ENCODE peak calls at places on chromosome 21, in nine cellular contexts. One of them, this sample, is unnamed.

GRCh38 chr21:32094792-32095191 is 184.1 kb downstream of the MIS18A start:
- DNase-seq in right cardiac atrium: no peak
- DNase-seq in mesenchymal stem cell: peak; percentile 14
- DNase-seq in sigmoid colon: no peak
- DNase-seq in spleen: no peak
- DNase-seq in IMR-90: peak; percentile 46
- DNase-seq in heart left ventricle: no peak
- DNase-seq in psoas muscle: no peak
- DNase-seq in CD4-positive, CD25-positive, alpha-beta regulatory T cell: no peak
- DNase-seq in this sample: no peak

GRCh38 chr21:43343095-43343991 is 83.6 kb downstream of the SIK1 start:
- DNase-seq in CD4-positive, CD25-positive, alpha-beta regulatory T cell: no peak
- DNase-seq in right cardiac atrium: no peak
- DNase-seq in mesenchymal stem cell: no peak
- DNase-seq in IMR-90: no peak
- DNase-seq in psoas muscle: no peak
- DNase-seq in heart left ventricle: no peak
- DNase-seq in spleen: no peak
- DNase-seq in sigmoid colon: no peak
- DNase-seq in this sample: peak; percentile 94

GRCh38 chr21:31530918-31531705 is 128.4 kb upstream of the SOD1 start:
- DNase-seq in psoas muscle: no peak
- DNase-seq in right cardiac atrium: no peak
- DNase-seq in sigmoid colon: no peak
- DNase-seq in heart left ventricle: no peak
- DNase-seq in spleen: no peak
- DNase-seq in CD4-positive, CD25-positive, alpha-beta regulatory T cell: no peak
- DNase-seq in IMR-90: no peak
- DNase-seq in mesenchymal stem cell: no peak
- DNase-seq in this sample: no peak

GRCh38 chr21:44304041-44304738 is 4.3 kb downstream of the PFKL start:
- DNase-seq in mesenchymal stem cell: no peak
- DNase-seq in sigmoid colon: no peak
- DNase-seq in heart left ventricle: no peak
- DNase-seq in right cardiac atrium: no peak
- DNase-seq in IMR-90: no peak
- DNase-seq in psoas muscle: no peak
- DNase-seq in spleen: no peak
- DNase-seq in CD4-positive, CD25-positive, alpha-beta regulatory T cell: no peak
- DNase-seq in this sample: no peak

GRCh38 chr21:14763695-14764064 is 217.6 kb upstream of the SAMSN1 start:
- DNase-seq in right cardiac atrium: no peak
- DNase-seq in IMR-90: no peak
- DNase-seq in mesenchymal stem cell: no peak
- DNase-seq in CD4-positive, CD25-positive, alpha-beta regulatory T cell: no peak
- DNase-seq in psoas muscle: no peak
- DNase-seq in spleen: peak; percentile 32
- DNase-seq in sigmoid colon: no peak
- DNase-seq in heart left ventricle: no peak
- DNase-seq in this sample: no peak

GRCh38 chr21:41148798-41149197 is 19.2 kb upstream of the BACE2 start:
- DNase-seq in mesenchymal stem cell: no peak
- DNase-seq in CD4-positive, CD25-positive, alpha-beta regulatory T cell: no peak
- DNase-seq in psoas muscle: no peak
- DNase-seq in sigmoid colon: no peak
- DNase-seq in right cardiac atrium: no peak
- DNase-seq in IMR-90: no peak
- DNase-seq in heart left ventricle: no peak
- DNase-seq in spleen: no peak
- DNase-seq in this sample: no peak

GRCh38 chr21:29656504-29657227 is 283.1 kb downstream of the GRIK1 start:
- DNase-seq in right cardiac atrium: no peak
- DNase-seq in CD4-positive, CD25-positive, alpha-beta regulatory T cell: no peak
- DNase-seq in psoas muscle: no peak
- DNase-seq in heart left ventricle: no peak
- DNase-seq in IMR-90: peak; percentile 85
- DNase-seq in spleen: no peak
- DNase-seq in sigmoid colon: no peak
- DNase-seq in mesenchymal stem cell: peak; percentile 83
- DNase-seq in this sample: no peak

GRCh38 chr21:31667639-31668038 is 8.1 kb downstream of the SOD1 start:
- DNase-seq in mesenchymal stem cell: peak; percentile 20
- DNase-seq in CD4-positive, CD25-positive, alpha-beta regulatory T cell: no peak
- DNase-seq in IMR-90: no peak
- DNase-seq in sigmoid colon: no peak
- DNase-seq in right cardiac atrium: no peak
- DNase-seq in psoas muscle: no peak
- DNase-seq in heart left ventricle: no peak
- DNase-seq in spleen: no peak
- DNase-seq in this sample: no peak

GRCh38 chr21:42627527-42628289 is 25.7 kb upstream of the PDE9A start:
- DNase-seq in IMR-90: no peak
- DNase-seq in mesenchymal stem cell: no peak
- DNase-seq in sigmoid colon: peak; percentile 52
- DNase-seq in CD4-positive, CD25-positive, alpha-beta regulatory T cell: no peak
- DNase-seq in heart left ventricle: peak; percentile 53
- DNase-seq in spleen: peak; percentile 33
- DNase-seq in psoas muscle: no peak
- DNase-seq in right cardiac atrium: peak; percentile 88
- DNase-seq in this sample: no peak

GRCh38 chr21:32200029-32200428 is 78.8 kb downstream of the MIS18A start:
- DNase-seq in IMR-90: no peak
- DNase-seq in sigmoid colon: no peak
- DNase-seq in right cardiac atrium: no peak
- DNase-seq in CD4-positive, CD25-positive, alpha-beta regulatory T cell: no peak
- DNase-seq in mesenchymal stem cell: no peak
- DNase-seq in psoas muscle: no peak
- DNase-seq in spleen: no peak
- DNase-seq in heart left ventricle: no peak
- DNase-seq in this sample: no peak

GRCh38 chr21:34691396-34692032 is 22.7 kb downstream of the CLIC6 start:
- DNase-seq in right cardiac atrium: no peak
- DNase-seq in psoas muscle: no peak
- DNase-seq in heart left ventricle: no peak
- DNase-seq in CD4-positive, CD25-positive, alpha-beta regulatory T cell: no peak
- DNase-seq in IMR-90: no peak
- DNase-seq in mesenchymal stem cell: no peak
- DNase-seq in sigmoid colon: no peak
- DNase-seq in spleen: no peak
- DNase-seq in this sample: no peak

GRCh38 chr21:44454058-44454457 is 1.3 kb upstream of the LRRC3 start:
- DNase-seq in mesenchymal stem cell: no peak
- DNase-seq in heart left ventricle: no peak
- DNase-seq in psoas muscle: no peak
- DNase-seq in CD4-positive, CD25-positive, alpha-beta regulatory T cell: no peak
- DNase-seq in sigmoid colon: no peak
- DNase-seq in IMR-90: no peak
- DNase-seq in right cardiac atrium: no peak
- DNase-seq in spleen: no peak
- DNase-seq in this sample: no peak

GRCh38 chr21:42040411-42041180 is 30.4 kb upstream of the ZBTB21 start:
- DNase-seq in CD4-positive, CD25-positive, alpha-beta regulatory T cell: no peak
- DNase-seq in IMR-90: peak; percentile 100
- DNase-seq in sigmoid colon: peak; percentile 74
- DNase-seq in spleen: peak; percentile 39
- DNase-seq in psoas muscle: no peak
- DNase-seq in mesenchymal stem cell: peak; percentile 100
- DNase-seq in heart left ventricle: peak; percentile 46
- DNase-seq in right cardiac atrium: no peak
- DNase-seq in this sample: peak; percentile 24

DNA sequence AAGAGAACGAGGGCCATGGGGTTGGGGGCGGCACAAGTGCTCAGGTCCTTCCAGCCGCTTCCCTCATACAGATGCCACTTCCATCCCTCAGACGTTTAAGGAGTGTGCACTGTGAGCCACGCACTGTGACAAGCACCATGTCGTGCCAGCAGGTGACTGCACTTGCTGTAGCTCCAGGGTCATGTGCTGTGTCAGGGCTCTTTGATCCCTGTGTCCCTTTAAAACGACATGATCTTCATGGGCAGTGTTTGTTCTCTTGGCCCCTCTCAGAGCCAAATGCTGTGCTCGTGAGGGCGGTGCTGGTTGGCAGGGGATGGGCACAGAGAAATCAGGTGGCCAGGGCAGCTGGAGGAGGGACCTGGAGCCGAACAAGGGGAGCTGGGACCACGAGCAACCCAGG is 19.9 kb downstream of the IL10RB start:
- DNase-seq in heart left ventricle: no peak
- DNase-seq in right cardiac atrium: no peak
- DNase-seq in IMR-90: no peak
- DNase-seq in spleen: no peak
- DNase-seq in sigmoid colon: no peak
- DNase-seq in CD4-positive, CD25-positive, alpha-beta regulatory T cell: no peak
- DNase-seq in psoas muscle: no peak
- DNase-seq in mesenchymal stem cell: no peak
- DNase-seq in this sample: no peak
- H3K4me3 ChIP-seq in heart left ventricle: no peak overlapping the region
- H3K4me3 ChIP-seq in right cardiac atrium: no peak overlapping the region
- H3K4me3 ChIP-seq in IMR-90: no peak overlapping the region
- H3K4me3 ChIP-seq in spleen: no peak overlapping the region
- H3K4me3 ChIP-seq in sigmoid colon: no peak overlapping the region
- H3K4me3 ChIP-seq in CD4-positive, CD25-positive, alpha-beta regulatory T cell: no peak overlapping the region
- H3K4me3 ChIP-seq in psoas muscle: no peak overlapping the region
- H3K4me3 ChIP-seq in mesenchymal stem cell: no peak overlapping the region
- H3K4me3 ChIP-seq in this sample: no peak overlapping the region

DNA sequence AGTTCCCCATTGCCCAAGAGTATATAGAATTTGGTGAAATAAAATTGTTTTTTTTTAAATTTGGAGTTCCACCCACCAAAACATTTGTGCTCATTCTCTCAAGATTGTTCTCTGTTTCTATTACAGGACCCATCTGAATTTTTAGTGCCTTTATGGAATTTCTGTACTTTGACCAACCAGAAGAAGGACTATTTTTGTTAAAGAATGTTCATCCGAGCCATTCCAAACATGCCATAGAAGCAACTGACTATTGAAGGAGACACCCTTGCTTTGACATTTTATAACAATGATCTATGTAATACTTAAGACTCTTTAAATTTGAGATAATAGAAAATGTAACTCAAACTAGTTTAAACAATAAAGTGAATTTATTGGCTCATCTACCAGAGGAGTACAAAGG is 655.7 kb upstream of the ADAMTS5 start:
- DNase-seq in CD4-positive, CD25-positive, alpha-beta regulatory T cell: no peak
- DNase-seq in IMR-90: no peak
- DNase-seq in heart left ventricle: no peak
- DNase-seq in sigmoid colon: no peak
- DNase-seq in spleen: no peak
- DNase-seq in psoas muscle: no peak
- DNase-seq in mesenchymal stem cell: no peak
- DNase-seq in right cardiac atrium: no peak
- DNase-seq in this sample: no peak
- H3K9me3 ChIP-seq in CD4-positive, CD25-positive, alpha-beta regulatory T cell: no peaks in the 10 kb centered on the region
- H3K9me3 ChIP-seq in IMR-90: no peaks in the 10 kb centered on the region
- H3K9me3 ChIP-seq in heart left ventricle: no peaks in the 10 kb centered on the region
- H3K9me3 ChIP-seq in sigmoid colon: no peaks in the 10 kb centered on the region
- H3K9me3 ChIP-seq in spleen: peaks cover 4% of the 10 kb centered on the region
- H3K9me3 ChIP-seq in psoas muscle: no peaks in the 10 kb centered on the region
- H3K9me3 ChIP-seq in mesenchymal stem cell: no peaks in the 10 kb centered on the region
- H3K9me3 ChIP-seq in right cardiac atrium: no peaks in the 10 kb centered on the region
- H3K9me3 ChIP-seq in this sample: no peaks in the 10 kb centered on the region

GRCh38 chr21:36747114-36747814 is 48.3 kb downstream of the SIM2 start:
- DNase-seq in heart left ventricle: no peak
- DNase-seq in right cardiac atrium: no peak
- DNase-seq in CD4-positive, CD25-positive, alpha-beta regulatory T cell: no peak
- DNase-seq in IMR-90: no peak
- DNase-seq in sigmoid colon: no peak
- DNase-seq in mesenchymal stem cell: no peak
- DNase-seq in spleen: peak; percentile 29
- DNase-seq in psoas muscle: no peak
- DNase-seq in this sample: no peak
- H3K4me3 ChIP-seq in heart left ventricle: peak overlapping the region; percentile 24
- H3K4me3 ChIP-seq in right cardiac atrium: peak overlapping the region; percentile 76
- H3K4me3 ChIP-seq in CD4-positive, CD25-positive, alpha-beta regulatory T cell: no peak overlapping the region
- H3K4me3 ChIP-seq in IMR-90: peak overlapping the region; percentile 55
- H3K4me3 ChIP-seq in sigmoid colon: peak overlapping the region; percentile 47
- H3K4me3 ChIP-seq in mesenchymal stem cell: no peak overlapping the region
- H3K4me3 ChIP-seq in spleen: peak overlapping the region; percentile 23
- H3K4me3 ChIP-seq in psoas muscle: peak overlapping the region; percentile 61
- H3K4me3 ChIP-seq in this sample: peak overlapping the region; percentile 41

GRCh38 chr21:39843483-39843882 is 23.8 kb upstream of the PCP4 start:
- DNase-seq in psoas muscle: no peak
- DNase-seq in spleen: no peak
- DNase-seq in mesenchymal stem cell: no peak
- DNase-seq in right cardiac atrium: no peak
- DNase-seq in IMR-90: no peak
- DNase-seq in sigmoid colon: no peak
- DNase-seq in heart left ventricle: no peak
- DNase-seq in CD4-positive, CD25-positive, alpha-beta regulatory T cell: no peak
- DNase-seq in this sample: no peak

GRCh38 chr21:39837861-39838359 is 29.3 kb upstream of the PCP4 start:
- DNase-seq in mesenchymal stem cell: no peak
- DNase-seq in heart left ventricle: no peak
- DNase-seq in IMR-90: no peak
- DNase-seq in sigmoid colon: no peak
- DNase-seq in CD4-positive, CD25-positive, alpha-beta regulatory T cell: no peak
- DNase-seq in spleen: no peak
- DNase-seq in psoas muscle: no peak
- DNase-seq in right cardiac atrium: no peak
- DNase-seq in this sample: no peak

GRCh38 chr21:39843916-39844315 is 23.3 kb upstream of the PCP4 start:
- DNase-seq in CD4-positive, CD25-positive, alpha-beta regulatory T cell: no peak
- DNase-seq in heart left ventricle: no peak
- DNase-seq in IMR-90: no peak
- DNase-seq in mesenchymal stem cell: no peak
- DNase-seq in spleen: no peak
- DNase-seq in sigmoid colon: no peak
- DNase-seq in psoas muscle: no peak
- DNase-seq in right cardiac atrium: no peak
- DNase-seq in this sample: no peak

GRCh38 chr21:39842741-39843146 is 24.5 kb upstream of the PCP4 start:
- DNase-seq in sigmoid colon: no peak
- DNase-seq in CD4-positive, CD25-positive, alpha-beta regulatory T cell: no peak
- DNase-seq in IMR-90: no peak
- DNase-seq in right cardiac atrium: no peak
- DNase-seq in spleen: no peak
- DNase-seq in psoas muscle: no peak
- DNase-seq in heart left ventricle: no peak
- DNase-seq in mesenchymal stem cell: no peak
- DNase-seq in this sample: no peak

DNA sequence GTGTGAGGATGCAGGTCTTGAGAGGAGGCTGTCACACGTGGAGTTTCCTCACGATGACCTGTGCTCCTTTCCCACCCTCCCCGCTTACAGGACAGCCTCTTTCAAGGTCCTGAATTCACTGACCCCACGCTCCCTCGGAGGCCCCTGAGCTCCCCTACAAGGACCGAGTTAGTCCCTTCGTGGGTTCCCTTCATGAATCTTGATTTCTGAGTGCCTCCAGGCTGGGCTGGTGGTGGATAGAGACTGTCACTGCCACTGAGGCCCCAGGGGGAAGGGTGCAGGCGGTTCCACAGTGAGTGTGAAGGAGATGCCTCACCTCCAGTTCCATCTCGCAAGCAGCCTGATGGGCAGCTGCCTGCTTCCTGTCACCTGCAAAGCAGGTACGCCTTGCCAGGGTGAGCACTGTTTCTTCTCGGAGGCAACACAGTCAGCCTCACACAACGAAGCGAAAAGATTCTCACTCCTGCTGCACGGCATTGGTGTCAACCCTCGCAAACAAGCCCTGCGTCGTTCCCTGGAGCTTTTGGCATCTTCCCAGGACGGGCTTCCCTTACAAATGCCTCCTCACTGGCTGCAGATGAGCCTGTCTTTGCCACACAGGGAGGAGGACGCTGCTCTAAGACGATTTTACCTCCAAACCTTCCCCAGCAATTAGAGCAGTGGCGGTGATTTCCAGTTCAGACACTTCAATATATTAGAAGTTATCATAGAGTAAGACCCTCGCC is 26.7 kb upstream of the PCP4 start:
- DNase-seq in IMR-90: no peak
- DNase-seq in right cardiac atrium: no peak
- DNase-seq in heart left ventricle: no peak
- DNase-seq in psoas muscle: no peak
- DNase-seq in spleen: no peak
- DNase-seq in CD4-positive, CD25-positive, alpha-beta regulatory T cell: no peak
- DNase-seq in sigmoid colon: no peak
- DNase-seq in mesenchymal stem cell: no peak
- DNase-seq in this sample: no peak
- H3K9me3 ChIP-seq in IMR-90: peaks cover 35% of the 10 kb centered on the region
- H3K9me3 ChIP-seq in right cardiac atrium: no peaks in the 10 kb centered on the region
- H3K9me3 ChIP-seq in heart left ventricle: no peaks in the 10 kb centered on the region
- H3K9me3 ChIP-seq in psoas muscle: no peaks in the 10 kb centered on the region
- H3K9me3 ChIP-seq in spleen: no peaks in the 10 kb centered on the region
- H3K9me3 ChIP-seq in CD4-positive, CD25-positive, alpha-beta regulatory T cell: no peaks in the 10 kb centered on the region
- H3K9me3 ChIP-seq in sigmoid colon: no peaks in the 10 kb centered on the region
- H3K9me3 ChIP-seq in mesenchymal stem cell: no peaks in the 10 kb centered on the region
- H3K9me3 ChIP-seq in this sample: no peaks in the 10 kb centered on the region